ENCODE peak calls at places on chromosomes 5 and 9, in six cellular contexts. S is COLO829, F is skeletal muscle cell, W is mammary epithelial cell, U is MG63, G is aorta. Y is an unnamed sample.

GRCh38 chr5:89597878-89598277 is 714.9 kb upstream of the MEF2C start:
- DNase-seq in W (no peak), S (no peak), G (no peak), F (no peak), U (no peak), Y (no peak)

GRCh38 chr5:67221487-67222242 is 25.1 kb upstream of the CD180 start:
- DNase-seq in S (no peak), G (no peak), W (no peak), F (no peak), U (no peak), Y (no peak)

GRCh38 chr5:19175776-19176570 is 812.0 kb downstream of the CDH18 start:
- DNase-seq in U (no peak), S (no peak), W (no peak), G (no peak), F (no peak), Y (no peak)

GRCh38 chr5:572398-573019 is 39.6 kb upstream of the CEP72 start:
- DNase-seq in F (no peak), G (no peak), W (no peak), S (no peak), U (no peak), Y (no peak)

GRCh38 chr9:96245399-96245798 is 56.6 kb downstream of the HSD17B3 start:
- DNase-seq in U (no peak), F (no peak), G (no peak), W (no peak), S (no peak), Y (no peak)

GRCh38 chr5:129074903-129075302 is 19.6 kb upstream of the ISOC1 start:
- DNase-seq in W (no peak), F (no peak), U (peak), S (no peak), G (no peak), Y (peak)

GRCh38 chr5:99835791-99836190 is 699.4 kb upstream of the FAM174A start:
- DNase-seq in G (peak), W (no peak), S (no peak), U (no peak), F (no peak), Y (no peak)

GRCh38 chr5:44887722-44888121 is 79.0 kb downstream of the MRPS30 start:
- DNase-seq in F (no peak), S (no peak), G (no peak), W (peak), U (no peak), Y (no peak)

GRCh38 chr5:134835623-134836022 is 10.1 kb upstream of the C5orf24 start:
- DNase-seq in G (no peak), W (no peak), U (no peak), S (no peak), F (no peak), Y (no peak)

GRCh38 chr9:96084289-96084688 is 208.8 kb downstream of the ERCC6L2 start:
- DNase-seq in F (no peak), U (no peak), G (no peak), S (no peak), W (no peak), Y (no peak)

GRCh38 chr5:32278403-32278802 is 34.3 kb downstream of the MTMR12 start:
- DNase-seq in W (peak), F (peak), S (no peak), G (no peak), U (no peak), Y (peak)

GRCh38 chr5:160480652-160481051 is 59.0 kb downstream of the PTTG1 start:
- DNase-seq in G (no peak), U (peak), S (no peak), W (no peak), F (no peak), Y (no peak)

GRCh38 chr9:74773886-74774479 is 113.7 kb downstream of the TRPM6 start:
- DNase-seq in U (peak), G (peak), S (peak), F (peak), W (peak), Y (peak)

GRCh38 chr5:39547548-39548154 is 122.9 kb upstream of the DAB2 start:
- DNase-seq in G (no peak), F (peak), U (no peak), S (peak), W (peak), Y (peak)

GRCh38 chr5:52989025-52989780 is at the start of gene ITGA2:
- DNase-seq in S (no peak), G (peak), W (peak), U (peak), F (no peak), Y (peak)

GRCh38 chr5:180784497-180785097 is 18.0 kb downstream of the MGAT1 start:
- DNase-seq in F (peak), W (peak), G (peak), S (peak), U (peak), Y (peak)

GRCh38 chr9:2199999-2200796 is 185.1 kb downstream of the SMARCA2 start:
- DNase-seq in S (no peak), G (no peak), F (no peak), W (no peak), U (no peak), Y (no peak)

GRCh38 chr9:9912459-9912858 is 700.3 kb downstream of the PTPRD start:
- DNase-seq in F (no peak), U (no peak), G (no peak), W (no peak), S (peak), Y (peak)

GRCh38 chr9:96209407-96210031 is 92.5 kb downstream of the HSD17B3 start:
- DNase-seq in F (peak), G (no peak), W (no peak), S (no peak), U (peak), Y (peak)

GRCh38 chr5:36202521-36202961 is 39.2 kb downstream of the NADK2 start:
- DNase-seq in U (no peak), G (no peak), S (peak), F (peak), W (peak), Y (peak)

GRCh38 chr9:77455312-77455927 is 192.7 kb downstream of the GNA14 start:
- DNase-seq in F (no peak), W (peak), G (no peak), S (peak), U (no peak), Y (peak)

GRCh38 chr5:139647406-139648204 is 544 bp upstream of the CXXC5 start:
- DNase-seq in W (no peak), S (no peak), U (no peak), G (peak), F (no peak), Y (no peak)

GRCh38 chr9:81182421-81182820 is 506.9 kb downstream of the TLE1 start:
- DNase-seq in F (peak), S (peak), W (peak), U (peak), G (no peak), Y (peak)